ENCODE peak calls at places on chromosome 14, in four cellular contexts. One of them, this sample, is unnamed.
A peak's percentile ranks its signal among the peaks of the same experiment; 100 is the strongest.

GRCh38 chr14:23138173-23138535 is 19.1 kb upstream of the CEBPE start:
- DNase-seq in choroid plexus epithelial cell: no peak
- DNase-seq in Jurkat, Clone E6-1: no peak
- DNase-seq in tibial nerve: no peak
- DNase-seq in this sample: no peak

GRCh38 chr14:77310041-77310440 is 10.6 kb downstream of the POMT2 start:
- DNase-seq in choroid plexus epithelial cell: no peak
- DNase-seq in Jurkat, Clone E6-1: no peak
- DNase-seq in tibial nerve: no peak
- DNase-seq in this sample: no peak

GRCh38 chr14:53470351-53471043 is 317.4 kb upstream of the DDHD1 start:
- DNase-seq in choroid plexus epithelial cell: peak; percentile 44
- DNase-seq in Jurkat, Clone E6-1: no peak
- DNase-seq in tibial nerve: no peak
- DNase-seq in this sample: no peak

GRCh38 chr14:93108105-93108504 is 7.6 kb downstream of the ITPK1 start:
- DNase-seq in choroid plexus epithelial cell: no peak
- DNase-seq in Jurkat, Clone E6-1: no peak
- DNase-seq in tibial nerve: no peak
- DNase-seq in this sample: no peak

GRCh38 chr14:58272589-58273372 is 25.6 kb upstream of the ARID4A start:
- DNase-seq in choroid plexus epithelial cell: peak; percentile 84
- DNase-seq in Jurkat, Clone E6-1: peak; percentile 24
- DNase-seq in tibial nerve: no peak
- DNase-seq in this sample: no peak

GRCh38 chr14:22903742-22904087 is 15.2 kb downstream of the RBM23 start:
- DNase-seq in choroid plexus epithelial cell: no peak
- DNase-seq in Jurkat, Clone E6-1: no peak
- DNase-seq in tibial nerve: no peak
- DNase-seq in this sample: no peak

GRCh38 chr14:77654001-77654431 is 37.6 kb upstream of the SPTLC2 start:
- DNase-seq in choroid plexus epithelial cell: no peak
- DNase-seq in Jurkat, Clone E6-1: peak; percentile 34
- DNase-seq in tibial nerve: no peak
- DNase-seq in this sample: no peak

GRCh38 chr14:53929871-53930685 is 26.5 kb downstream of the BMP4 start:
- DNase-seq in choroid plexus epithelial cell: no peak
- DNase-seq in Jurkat, Clone E6-1: peak; percentile 41
- DNase-seq in tibial nerve: no peak
- DNase-seq in this sample: no peak

GRCh38 chr14:92472860-92473259 is 40.7 kb upstream of the RIN3 start:
- DNase-seq in choroid plexus epithelial cell: no peak
- DNase-seq in Jurkat, Clone E6-1: peak; percentile 26
- DNase-seq in tibial nerve: no peak
- DNase-seq in this sample: no peak

GRCh38 chr14:59055439-59056045 is 132.9 kb upstream of the DAAM1 start:
- DNase-seq in choroid plexus epithelial cell: peak; percentile 80
- DNase-seq in Jurkat, Clone E6-1: peak; percentile 12
- DNase-seq in tibial nerve: peak; percentile 68
- DNase-seq in this sample: peak; percentile 8

GRCh38 chr14:61388173-61388975 is 67.0 kb downstream of the PRKCH start:
- DNase-seq in choroid plexus epithelial cell: peak; percentile 20
- DNase-seq in Jurkat, Clone E6-1: peak; percentile 48
- DNase-seq in tibial nerve: no peak
- DNase-seq in this sample: peak; percentile 57

DNA sequence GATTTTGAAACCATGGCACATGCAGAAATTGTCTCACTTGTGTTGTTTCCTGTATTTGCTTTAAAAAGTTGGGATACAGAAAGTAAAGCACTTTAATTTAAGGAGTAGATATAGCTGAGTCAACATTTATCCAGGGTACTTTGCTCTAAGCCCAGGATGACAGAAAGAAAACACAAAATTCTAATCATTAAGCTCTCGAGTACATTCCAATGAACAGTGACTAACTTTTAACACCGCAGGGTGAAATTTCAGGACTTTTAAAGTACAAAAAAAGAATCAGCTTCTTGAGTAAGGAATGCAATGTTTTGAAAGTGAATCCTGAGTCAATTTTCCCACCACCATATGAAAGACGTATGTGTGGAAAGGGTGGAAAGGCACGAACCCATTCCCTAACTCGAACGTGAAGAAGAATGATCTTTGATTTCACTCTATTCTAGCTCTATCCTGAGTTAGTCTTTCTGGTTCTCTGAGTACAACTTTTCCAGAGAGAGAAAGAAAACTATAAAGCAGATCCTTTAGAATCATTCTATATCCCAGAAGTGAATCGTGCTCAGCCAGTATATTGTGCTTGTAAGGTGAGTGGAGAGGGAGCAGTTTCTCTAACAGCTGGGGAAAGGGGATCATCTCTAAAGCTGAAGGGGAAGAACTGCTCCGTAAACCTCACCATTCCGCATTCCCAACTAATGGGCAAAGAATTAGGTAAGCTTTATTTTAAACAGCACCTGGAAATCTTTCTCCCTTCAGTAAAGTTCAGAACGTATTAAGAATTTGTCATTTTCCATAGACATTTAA is 779.0 kb upstream of the FLRT2 start:
- DNase-seq in choroid plexus epithelial cell: peak; percentile 91
- DNase-seq in Jurkat, Clone E6-1: no peak
- DNase-seq in tibial nerve: no peak
- DNase-seq in this sample: no peak
- H3K4me3 ChIP-seq in choroid plexus epithelial cell: peak overlapping the region; percentile 43
- H3K4me3 ChIP-seq in Jurkat, Clone E6-1: no peak overlapping the region
- H3K4me3 ChIP-seq in tibial nerve: no peak overlapping the region
- H3K4me3 ChIP-seq in this sample: no peak overlapping the region

DNA sequence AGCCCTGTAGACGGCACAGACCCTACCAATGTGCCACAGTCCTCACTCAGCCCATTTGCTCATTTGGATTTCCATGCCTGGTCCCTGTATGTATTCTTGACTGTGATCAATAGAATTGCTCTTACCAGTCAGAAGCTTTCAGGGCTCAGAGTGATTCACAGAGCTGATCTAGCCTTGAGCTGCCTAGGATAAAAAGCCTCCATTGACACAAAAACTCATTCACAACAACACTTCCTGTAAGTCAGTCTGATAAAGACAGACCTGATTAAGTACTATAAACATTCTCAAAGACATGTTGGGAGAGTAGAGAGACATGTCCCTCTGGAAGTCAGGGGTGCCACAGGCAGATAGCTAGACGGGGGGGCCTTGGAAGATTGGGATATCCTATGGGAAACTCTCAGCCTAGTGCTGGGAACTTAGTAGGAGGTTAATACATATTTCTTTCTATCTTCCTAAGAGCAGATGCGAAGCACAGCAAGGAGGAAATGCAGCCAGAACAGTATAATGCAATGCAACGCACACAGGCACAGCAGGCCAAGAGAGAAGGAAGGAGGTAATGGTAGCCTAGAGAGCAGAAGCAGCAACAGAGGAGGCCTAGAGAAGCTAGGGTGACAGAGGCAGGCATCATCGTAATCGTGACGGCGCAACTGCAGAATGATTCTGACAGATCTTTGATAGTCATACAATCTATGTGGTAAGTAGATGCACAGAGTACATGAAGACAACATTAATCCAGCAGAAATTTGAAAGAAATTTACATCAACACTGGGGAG is 1.9 kb upstream of the PELI2 start:
- DNase-seq in choroid plexus epithelial cell: no peak
- DNase-seq in Jurkat, Clone E6-1: no peak
- DNase-seq in tibial nerve: peak; percentile 3
- DNase-seq in this sample: no peak
- H3K4me3 ChIP-seq in choroid plexus epithelial cell: no peak overlapping the region
- H3K4me3 ChIP-seq in Jurkat, Clone E6-1: no peak overlapping the region
- H3K4me3 ChIP-seq in tibial nerve: no peak overlapping the region
- H3K4me3 ChIP-seq in this sample: no peak overlapping the region

DNA sequence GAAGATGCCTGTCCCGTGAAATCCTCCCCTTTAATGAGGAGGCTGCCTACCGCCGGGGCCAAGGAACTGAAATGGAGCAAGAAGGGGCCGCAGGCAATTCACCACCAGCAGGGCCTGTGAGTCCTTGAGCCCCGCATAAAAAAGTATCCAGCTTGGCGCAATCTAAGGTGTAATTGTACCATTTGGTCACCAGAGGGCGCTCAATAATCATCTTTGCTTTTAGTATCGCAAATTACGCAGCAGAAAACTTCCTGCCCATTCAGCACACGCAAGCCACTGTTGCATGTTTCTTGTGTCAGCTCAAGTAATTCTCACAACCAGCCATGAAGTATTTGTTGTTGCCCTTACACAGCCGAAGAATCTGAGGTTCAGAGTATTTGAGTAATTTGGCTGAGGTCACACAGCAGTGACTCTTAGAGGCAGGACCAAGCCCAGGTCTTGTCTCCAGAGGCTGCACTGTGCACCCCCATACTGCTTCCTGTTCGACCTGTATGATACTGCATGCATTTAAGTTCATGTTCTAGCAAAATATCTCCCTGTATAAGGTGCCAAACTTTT is 54.1 kb upstream of the PPP2R5C start:
- DNase-seq in choroid plexus epithelial cell: peak; percentile 94
- DNase-seq in Jurkat, Clone E6-1: peak; percentile 89
- DNase-seq in tibial nerve: peak; percentile 53
- DNase-seq in this sample: peak; percentile 57
- H3K4me3 ChIP-seq in choroid plexus epithelial cell: no peak overlapping the region
- H3K4me3 ChIP-seq in Jurkat, Clone E6-1: peak overlapping the region; percentile 8
- H3K4me3 ChIP-seq in tibial nerve: no peak overlapping the region
- H3K4me3 ChIP-seq in this sample: no peak overlapping the region

GRCh38 chr14:105401699-105402098 is 3.4 kb downstream of the TEX22 start:
- DNase-seq in choroid plexus epithelial cell: no peak
- DNase-seq in Jurkat, Clone E6-1: no peak
- DNase-seq in tibial nerve: no peak
- DNase-seq in this sample: no peak

GRCh38 chr14:105399441-105399775 is 1.1 kb downstream of the TEX22 start:
- DNase-seq in choroid plexus epithelial cell: no peak
- DNase-seq in Jurkat, Clone E6-1: no peak
- DNase-seq in tibial nerve: no peak
- DNase-seq in this sample: no peak

GRCh38 chr14:105398044-105398725 is at the start of gene TEX22:
- DNase-seq in choroid plexus epithelial cell: peak; percentile 80
- DNase-seq in Jurkat, Clone E6-1: peak; percentile 72
- DNase-seq in tibial nerve: peak; percentile 86
- DNase-seq in this sample: peak; percentile 48

GRCh38 chr14:105398726-105399440 is 545 bp downstream of the TEX22 start:
- DNase-seq in choroid plexus epithelial cell: peak; percentile 36
- DNase-seq in Jurkat, Clone E6-1: no peak
- DNase-seq in tibial nerve: no peak
- DNase-seq in this sample: no peak

DNA sequence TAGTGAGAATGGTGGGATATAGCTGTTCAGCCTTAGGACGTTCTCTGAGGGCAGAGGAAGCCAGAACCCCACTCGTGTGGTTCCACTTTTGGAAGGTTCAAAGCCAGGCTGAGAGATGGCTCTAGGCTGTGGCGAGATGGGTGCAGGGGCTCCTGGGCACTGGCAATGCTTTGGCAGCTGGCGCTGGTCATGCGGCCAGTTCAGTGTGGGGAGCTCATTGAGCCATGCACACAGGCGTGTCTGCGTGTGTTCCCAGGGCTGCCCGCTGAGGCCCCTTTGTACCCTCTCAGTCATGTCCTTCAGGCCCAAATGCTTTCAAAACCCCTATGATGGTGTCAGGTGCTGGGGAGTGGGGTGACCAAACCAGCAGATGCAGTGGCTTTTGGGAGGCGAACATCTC is 1.7 kb downstream of the TEX22 start:
- DNase-seq in choroid plexus epithelial cell: no peak
- DNase-seq in Jurkat, Clone E6-1: no peak
- DNase-seq in tibial nerve: no peak
- DNase-seq in this sample: no peak
- H3K4me3 ChIP-seq in choroid plexus epithelial cell: no peak overlapping the region
- H3K4me3 ChIP-seq in Jurkat, Clone E6-1: peak overlapping the region; percentile 91
- H3K4me3 ChIP-seq in tibial nerve: no peak overlapping the region
- H3K4me3 ChIP-seq in this sample: no peak overlapping the region

GRCh38 chr14:103247169-103247606 is 86.8 kb upstream of the EIF5 start:
- DNase-seq in choroid plexus epithelial cell: no peak
- DNase-seq in Jurkat, Clone E6-1: no peak
- DNase-seq in tibial nerve: no peak
- DNase-seq in this sample: no peak

GRCh38 chr14:103250888-103251287 is 83.1 kb upstream of the EIF5 start:
- DNase-seq in choroid plexus epithelial cell: no peak
- DNase-seq in Jurkat, Clone E6-1: no peak
- DNase-seq in tibial nerve: no peak
- DNase-seq in this sample: no peak

GRCh38 chr14:103255555-103255954 is 78.5 kb upstream of the EIF5 start:
- DNase-seq in choroid plexus epithelial cell: no peak
- DNase-seq in Jurkat, Clone E6-1: no peak
- DNase-seq in tibial nerve: no peak
- DNase-seq in this sample: no peak

GRCh38 chr14:103246089-103246488 is 87.9 kb upstream of the EIF5 start:
- DNase-seq in choroid plexus epithelial cell: no peak
- DNase-seq in Jurkat, Clone E6-1: no peak
- DNase-seq in tibial nerve: no peak
- DNase-seq in this sample: no peak

GRCh38 chr14:103250181-103250580 is 83.9 kb upstream of the EIF5 start:
- DNase-seq in choroid plexus epithelial cell: no peak
- DNase-seq in Jurkat, Clone E6-1: no peak
- DNase-seq in tibial nerve: no peak
- DNase-seq in this sample: no peak
- H3K4me3 ChIP-seq in choroid plexus epithelial cell: no peak overlapping the region
- H3K4me3 ChIP-seq in Jurkat, Clone E6-1: no peak overlapping the region
- H3K4me3 ChIP-seq in tibial nerve: no peak overlapping the region
- H3K4me3 ChIP-seq in this sample: no peak overlapping the region

GRCh38 chr14:24310387-24310665 is 386 bp downstream of the LTB4R2 start:
- DNase-seq in choroid plexus epithelial cell: no peak
- DNase-seq in Jurkat, Clone E6-1: no peak
- DNase-seq in tibial nerve: no peak
- DNase-seq in this sample: no peak
- H3K4me3 ChIP-seq in choroid plexus epithelial cell: peak overlapping the region; percentile 49
- H3K4me3 ChIP-seq in Jurkat, Clone E6-1: no peak overlapping the region
- H3K4me3 ChIP-seq in tibial nerve: peak overlapping the region; percentile 56
- H3K4me3 ChIP-seq in this sample: peak overlapping the region; percentile 50

GRCh38 chr14:68948686-68949085 is 30.4 kb downstream of the ACTN1 start:
- DNase-seq in choroid plexus epithelial cell: no peak
- DNase-seq in Jurkat, Clone E6-1: no peak
- DNase-seq in tibial nerve: no peak
- DNase-seq in this sample: no peak
- H3K4me3 ChIP-seq in choroid plexus epithelial cell: no peak overlapping the region
- H3K4me3 ChIP-seq in Jurkat, Clone E6-1: no peak overlapping the region
- H3K4me3 ChIP-seq in tibial nerve: no peak overlapping the region
- H3K4me3 ChIP-seq in this sample: no peak overlapping the region

GRCh38 chr14:63203015-63203414 is 1.2 kb upstream of the RHOJ start:
- DNase-seq in choroid plexus epithelial cell: no peak
- DNase-seq in Jurkat, Clone E6-1: no peak
- DNase-seq in tibial nerve: no peak
- DNase-seq in this sample: no peak
- H3K4me3 ChIP-seq in choroid plexus epithelial cell: no peak overlapping the region
- H3K4me3 ChIP-seq in Jurkat, Clone E6-1: no peak overlapping the region
- H3K4me3 ChIP-seq in tibial nerve: no peak overlapping the region
- H3K4me3 ChIP-seq in this sample: no peak overlapping the region